ENCODE peak calls at places on chromosomes 11 and 22, in four cellular contexts. A is endodermal cell, R is neuronal stem cell, Y is aorta. U is an unnamed sample. For H3K36me3, the result is how much of the 10 kb centered on the place peaks cover.

GRCh38 chr22:20241579-20242392 is 26.3 kb downstream of the RTN4R start:
- DNase-seq in A (no peak), R (no peak), Y (no peak), U (no peak)

GRCh38 chr11:75342966-75343870 is 8.2 kb downstream of the ARRB1 start:
- DNase-seq in A (peak), R (no peak), Y (no peak), U (peak)

GRCh38 chr11:96339704-96340554 is 3.1 kb downstream of the MAML2 start:
- DNase-seq in A (no peak), R (no peak), Y (no peak), U (no peak)

GRCh38 chr22:38270091-38270972 is 2.5 kb downstream of the TMEM184B start:
- DNase-seq in A (no peak), R (no peak), Y (no peak), U (no peak)

GRCh38 chr11:128456566-128457268 is 130.6 kb downstream of the ETS1 start:
- DNase-seq in A (no peak), R (no peak), Y (no peak), U (no peak)

GRCh38 chr11:134139873-134140331 is 71.0 kb downstream of the JAM3 start:
- DNase-seq in A (peak), R (peak), Y (no peak), U (no peak)

GRCh38 chr22:35601743-35602633 is 15.1 kb downstream of the MB start:
- DNase-seq in A (no peak), R (no peak), Y (no peak), U (peak)

GRCh38 chr11:79198898-79199250 is 242.0 kb downstream of the TENM4 start:
- DNase-seq in A (no peak), R (no peak), Y (peak), U (no peak)

GRCh38 chr22:19446603-19447387 is 716 bp downstream of the C22orf39 start:
- DNase-seq in A (peak), R (peak), Y (no peak), U (no peak)

GRCh38 chr11:2089536-2090165 is 49.5 kb downstream of the IGF2 start:
- DNase-seq in A (peak), R (peak), Y (peak), U (no peak)

GRCh38 chr11:111736621-111737055 is 29.6 kb downstream of the PPP2R1B start:
- DNase-seq in A (no peak), R (no peak), Y (no peak), U (no peak)

GRCh38 chr11:27722117-27722844 is 22.0 kb upstream of the BDNF start:
- DNase-seq in A (peak), R (peak), Y (peak), U (no peak)

GRCh38 chr22:23581252-23581634 is 1.2 kb upstream of the IGLL1 start:
- DNase-seq in A (no peak), R (no peak), Y (no peak), U (no peak)

DNA sequence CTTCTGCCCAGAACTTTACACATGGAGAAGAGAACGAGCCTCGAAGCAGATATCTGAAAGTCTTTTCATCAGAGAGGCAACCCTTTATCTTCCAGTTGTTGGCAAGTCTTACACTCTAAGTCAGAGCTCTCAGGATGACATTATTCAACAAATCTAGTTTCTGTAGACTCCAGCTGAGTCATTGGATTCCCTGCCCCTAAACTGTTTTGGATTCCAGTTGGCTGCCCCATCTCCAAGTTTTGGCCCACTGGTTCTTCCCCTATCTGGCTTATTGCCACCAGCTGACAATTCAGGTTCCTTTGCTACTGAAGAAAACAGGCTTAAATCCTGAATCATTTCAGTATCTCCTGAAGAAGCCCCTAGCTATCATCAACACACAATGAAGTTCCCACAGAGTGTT is 14.2 kb downstream of the SAAL1 start:
- DNase-seq in A (no peak), R (no peak), Y (no peak), U (no peak)
- H3K36me3 ChIP-seq in A (half or more), R (under half), Y (under half), U (under half)

GRCh38 chr22:49779226-49779625 is 48.4 kb downstream of the BRD1 start:
- DNase-seq in A (no peak), R (no peak), Y (peak), U (no peak)
- H3K36me3 ChIP-seq in A (half or more), R (under half), Y (under half), U (half or more)

DNA sequence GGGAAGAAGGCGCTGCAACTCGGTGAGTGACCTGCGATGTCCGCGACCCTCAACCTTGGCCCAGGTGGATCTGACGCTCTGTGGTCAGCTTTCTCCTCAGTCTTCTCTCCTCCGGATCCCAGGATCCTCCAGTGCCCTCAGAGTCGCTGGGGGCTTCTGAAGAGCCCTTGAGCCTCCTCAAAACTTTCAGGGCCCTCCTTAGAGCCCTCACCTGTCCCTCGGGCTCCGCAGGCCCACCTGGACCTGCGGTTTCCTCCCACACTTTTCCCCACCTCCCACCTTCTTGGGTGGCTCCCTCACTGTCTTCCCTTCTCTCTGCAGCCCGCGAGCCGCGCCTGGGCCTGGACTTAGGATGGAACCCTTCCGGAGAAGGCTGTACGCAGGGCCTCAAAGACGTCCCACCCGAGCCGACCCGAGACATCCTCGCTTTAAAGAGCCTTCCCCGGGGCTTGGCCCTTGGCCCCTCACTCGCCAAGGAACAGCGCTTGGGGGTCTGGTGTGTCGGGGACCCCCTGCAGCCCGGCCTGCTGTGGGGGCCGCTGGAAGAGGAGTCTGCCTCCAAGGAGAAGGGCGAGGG is 335 bp downstream of the ZNF408 start:
- DNase-seq in A (no peak), R (no peak), Y (no peak), U (no peak)
- H3K36me3 ChIP-seq in A (under half), R (under half), Y (under half), U (under half)

GRCh38 chr11:65392899-65393298 is 6.5 kb downstream of the FRMD8 start:
- DNase-seq in A (no peak), R (no peak), Y (no peak), U (no peak)

GRCh38 chr11:65393513-65394079 is 7.2 kb downstream of the FRMD8 start:
- DNase-seq in A (no peak), R (no peak), Y (no peak), U (no peak)

GRCh38 chr11:65395961-65396530 is 9.6 kb downstream of the FRMD8 start:
- DNase-seq in A (no peak), R (no peak), Y (no peak), U (no peak)

GRCh38 chr11:65392186-65392829 is 5.9 kb downstream of the FRMD8 start:
- DNase-seq in A (no peak), R (no peak), Y (no peak), U (no peak)

GRCh38 chr11:65394125-65394536 is 7.7 kb downstream of the FRMD8 start:
- DNase-seq in A (no peak), R (no peak), Y (no peak), U (no peak)
- H3K36me3 ChIP-seq in A (under half), R (under half), Y (under half), U (half or more)